ENCODE peak calls at places on chromosome 11, in seven cellular contexts. W, V, R, J, L, O and A are unnamed samples.

GRCh38 chr11:112320668-112321067 is 60.0 kb upstream of the PLET1 start:
- DNase-seq in W (no peak), V (peak), R (peak), J (peak), L (no peak), O (peak), A (peak)

GRCh38 chr11:2190670-2191471 is 19.3 kb upstream of the TH start:
- DNase-seq in W (no peak), V (no peak), R (no peak), J (no peak), L (no peak), O (no peak), A (no peak)

GRCh38 chr11:118530683-118531596 is at the start of gene TMEM25:
- DNase-seq in W (no peak), V (peak), R (peak), J (peak), L (peak), O (peak), A (no peak)

GRCh38 chr11:64588701-64589100 is 2.3 kb upstream of the SLC22A12 start:
- DNase-seq in W (no peak), V (no peak), R (no peak), J (no peak), L (no peak), O (no peak), A (no peak)

GRCh38 chr11:35944503-35945136 is 758 bp downstream of the LDLRAD3 start:
- DNase-seq in W (no peak), V (no peak), R (no peak), J (no peak), L (no peak), O (peak), A (no peak)

GRCh38 chr11:47161134-47161854 is 15.4 kb downstream of the ARFGAP2 start:
- DNase-seq in W (no peak), V (peak), R (peak), J (peak), L (peak), O (peak), A (no peak)

GRCh38 chr11:115874843-115875242 is 370.6 kb upstream of the CADM1 start:
- DNase-seq in W (no peak), V (no peak), R (no peak), J (no peak), L (no peak), O (no peak), A (no peak)

GRCh38 chr11:3224730-3225098 is 6.1 kb upstream of the MRGPRG start:
- DNase-seq in W (no peak), V (no peak), R (no peak), J (no peak), L (no peak), O (no peak), A (no peak)

GRCh38 chr11:118448294-118448693 is 12.0 kb downstream of the KMT2A start:
- DNase-seq in W (no peak), V (no peak), R (no peak), J (peak), L (no peak), O (peak), A (no peak)

GRCh38 chr11:126991596-126991995 is 9.0 kb downstream of the KIRREL3 start:
- DNase-seq in W (no peak), V (no peak), R (no peak), J (peak), L (no peak), O (peak), A (no peak)

GRCh38 chr11:1349074-1349931 is 39.9 kb upstream of the TOLLIP start:
- DNase-seq in W (no peak), V (peak), R (no peak), J (no peak), L (no peak), O (no peak), A (no peak)

GRCh38 chr11:26623076-26623666 is 51.1 kb upstream of the MUC15 start:
- DNase-seq in W (no peak), V (no peak), R (no peak), J (peak), L (no peak), O (no peak), A (peak)

GRCh38 chr11:87600938-87601337 is 563.2 kb downstream of the TMEM135 start:
- DNase-seq in W (no peak), V (no peak), R (no peak), J (no peak), L (no peak), O (no peak), A (no peak)

GRCh38 chr11:83971063-83971462 is 684.9 kb upstream of the CCDC90B start:
- DNase-seq in W (no peak), V (no peak), R (no peak), J (peak), L (no peak), O (no peak), A (no peak)

GRCh38 chr11:35681181-35681767 is 18.7 kb downstream of the TRIM44 start:
- DNase-seq in W (no peak), V (no peak), R (no peak), J (no peak), L (no peak), O (no peak), A (no peak)

GRCh38 chr11:42593426-42593825 is 718.4 kb upstream of the API5 start:
- DNase-seq in W (no peak), V (no peak), R (no peak), J (no peak), L (no peak), O (no peak), A (no peak)

GRCh38 chr11:15663778-15664218 is 549.1 kb downstream of the INSC start:
- DNase-seq in W (no peak), V (no peak), R (no peak), J (no peak), L (no peak), O (no peak), A (no peak)

GRCh38 chr11:281486-282161 is 3.4 kb downstream of the NLRP6 start:
- DNase-seq in W (no peak), V (peak), R (no peak), J (no peak), L (no peak), O (no peak), A (no peak)

GRCh38 chr11:57269580-57270021 is 32.6 kb upstream of the APLNR start:
- DNase-seq in W (no peak), V (no peak), R (no peak), J (no peak), L (no peak), O (no peak), A (no peak)

GRCh38 chr11:112632866-112633505 is 328.2 kb upstream of the NCAM1 start:
- DNase-seq in W (no peak), V (no peak), R (no peak), J (no peak), L (no peak), O (no peak), A (no peak)

GRCh38 chr11:60257956-60258722 is 15.2 kb upstream of the MS4A4E start:
- DNase-seq in W (no peak), V (no peak), R (no peak), J (no peak), L (no peak), O (no peak), A (no peak)

GRCh38 chr11:30911247-30911646 is 325.1 kb upstream of the MPPED2 start:
- DNase-seq in W (no peak), V (no peak), R (no peak), J (no peak), L (no peak), O (no peak), A (no peak)

GRCh38 chr11:128349650-128350296 is 237.6 kb downstream of the ETS1 start:
- DNase-seq in W (no peak), V (no peak), R (no peak), J (no peak), L (no peak), O (no peak), A (no peak)

GRCh38 chr11:5663511-5663910 is 21.4 kb downstream of the TRIM5 start:
- DNase-seq in W (no peak), V (no peak), R (no peak), J (no peak), L (no peak), O (no peak), A (no peak)

GRCh38 chr11:40338739-40339138 is 1120.7 kb downstream of the LRRC4C start:
- DNase-seq in W (no peak), V (no peak), R (no peak), J (peak), L (no peak), O (peak), A (peak)